ENCODE peak calls at places on chromosomes 13 and 19, in four cellular contexts. B is A549, X is GM12878, V is HepG2. N is an unnamed sample.

GRCh38 chr19:30145467-30145866 is 203.4 kb downstream of the URI1 start:
- DNase-seq in B (no peak), X (no peak), V (no peak), N (no peak)

GRCh38 chr13:109862627-109863026 is 76.2 kb upstream of the IRS2 start:
- DNase-seq in B (no peak), X (no peak), V (no peak), N (no peak)

GRCh38 chr13:36297600-36298338 is at the start of gene CCDC169:
- DNase-seq in B (peak; percentile 32), X (no peak), V (peak; percentile 5), N (peak; percentile 73)

GRCh38 chr13:31987535-31988170 is 43.9 kb upstream of the FRY start:
- DNase-seq in B (no peak), X (no peak), V (no peak), N (no peak)

GRCh38 chr13:114099191-114099590 is 33.2 kb downstream of the RASA3 start:
- DNase-seq in B (peak; percentile 68), X (no peak), V (peak; percentile 13), N (peak; percentile 91)

GRCh38 chr13:111395511-111396393 is 75.3 kb downstream of the TEX29 start:
- DNase-seq in B (no peak), X (no peak), V (no peak), N (no peak)

GRCh38 chr19:3404324-3405260 is 38.2 kb downstream of the NFIC start:
- DNase-seq in B (no peak), X (no peak), V (no peak), N (peak; percentile 66)

GRCh38 chr13:65856464-65856863 is 1373.7 kb downstream of the PCDH9 start:
- DNase-seq in B (no peak), X (no peak), V (no peak), N (no peak)

GRCh38 chr19:51571599-51571998 is 516 bp downstream of the ZNF175 start:
- DNase-seq in B (no peak), X (no peak), V (no peak), N (peak; percentile 20)

GRCh38 chr13:103178986-103179695 is 112.9 kb upstream of the SLC10A2 start:
- DNase-seq in B (no peak), X (peak; percentile 46), V (no peak), N (no peak)

GRCh38 chr13:99629641-99630040 is 128.4 kb downstream of the TM9SF2 start:
- DNase-seq in B (no peak), X (no peak), V (no peak), N (no peak)

GRCh38 chr19:2167896-2168618 is 4.3 kb downstream of the DOT1L start:
- DNase-seq in B (no peak), X (peak; percentile 87), V (peak; percentile 24), N (no peak)

GRCh38 chr19:54462072-54462712 is 1.4 kb downstream of the LENG9 start:
- DNase-seq in B (no peak), X (no peak), V (no peak), N (no peak)

GRCh38 chr19:39411832-39412099 is 703 bp upstream of the PLEKHG2 start:
- DNase-seq in B (peak; percentile 98), X (peak; percentile 89), V (peak; percentile 90), N (peak; percentile 80)

GRCh38 chr19:4732680-4733114 is 9.1 kb upstream of the DPP9 start:
- DNase-seq in B (peak; percentile 57), X (no peak), V (peak; percentile 63), N (peak; percentile 87)

GRCh38 chr13:113350065-113350937 is 13.6 kb downstream of the GRTP1 start:
- DNase-seq in B (no peak), X (no peak), V (peak; percentile 20), N (no peak)

GRCh38 chr19:41758846-41759245 is 3.5 kb downstream of the CEACAM6 start:
- DNase-seq in B (no peak), X (no peak), V (no peak), N (no peak)

GRCh38 chr13:102028846-102029245 is 373.0 kb downstream of the FGF14 start:
- DNase-seq in B (no peak), X (no peak), V (no peak), N (no peak)

GRCh38 chr19:19362075-19362474 is 41.4 kb downstream of the MAU2 start:
- DNase-seq in B (no peak), X (no peak), V (no peak), N (no peak)

GRCh38 chr19:53503126-53503525 is 34.8 kb upstream of the ZNF331 start:
- DNase-seq in B (no peak), X (no peak), V (no peak), N (no peak)

GRCh38 chr13:74452176-74452575 is 318.0 kb upstream of the KLF12 start:
- DNase-seq in B (no peak), X (no peak), V (no peak), N (no peak)

GRCh38 chr13:102591988-102592781 is 4.6 kb upstream of the TPP2 start:
- DNase-seq in B (peak; percentile 40), X (peak; percentile 40), V (peak; percentile 53), N (peak; percentile 69)

GRCh38 chr19:5186293-5187050 is 154.1 kb downstream of the PTPRS start:
- DNase-seq in B (no peak), X (no peak), V (no peak), N (no peak)

GRCh38 chr19:53871448-53871847 is 3.8 kb downstream of the MYADM start:
- DNase-seq in B (no peak), X (no peak), V (no peak), N (no peak)

GRCh38 chr19:40702337-40703012 is 12.0 kb upstream of the NUMBL start:
- DNase-seq in B (peak; percentile 82), X (no peak), V (peak; percentile 50), N (no peak)

GRCh38 chr13:98405690-98406344 is 171.1 kb downstream of the STK24 start:
- DNase-seq in B (no peak), X (no peak), V (peak; percentile 5), N (no peak)

GRCh38 chr13:109678459-109678858 is 107.9 kb downstream of the IRS2 start:
- DNase-seq in B (no peak), X (no peak), V (no peak), N (no peak)

GRCh38 chr19:49149652-49150105 is 5.5 kb downstream of the HRC start:
- DNase-seq in B (peak; percentile 82), X (no peak), V (peak; percentile 76), N (peak; percentile 84)

GRCh38 chr19:15330801-15331418 is 1.4 kb downstream of the BRD4 start:
- DNase-seq in B (peak; percentile 51), X (no peak), V (no peak), N (peak; percentile 42)

GRCh38 chr19:7926021-7926726 is at the start of gene CTXN1:
- DNase-seq in B (peak; percentile 40), X (no peak), V (no peak), N (peak; percentile 94)

GRCh38 chr13:100454876-100455275 is 133.7 kb downstream of the GGACT start:
- DNase-seq in B (no peak), X (no peak), V (no peak), N (no peak)

GRCh38 chr19:10550336-10550735 is 6.6 kb downstream of the ATG4D start:
- DNase-seq in B (no peak), X (no peak), V (no peak), N (no peak)

GRCh38 chr19:47507924-47508553 is 6.8 kb downstream of the NAPA start:
- DNase-seq in B (no peak), X (no peak), V (no peak), N (no peak)

GRCh38 chr19:47506459-47506858 is 8.4 kb downstream of the NAPA start:
- DNase-seq in B (no peak), X (no peak), V (no peak), N (no peak)

GRCh38 chr19:47505506-47505905 is 9.4 kb downstream of the NAPA start:
- DNase-seq in B (no peak), X (no peak), V (no peak), N (no peak)

GRCh38 chr19:47508721-47509120 is 6.1 kb downstream of the NAPA start:
- DNase-seq in B (no peak), X (no peak), V (no peak), N (no peak)

GRCh38 chr19:47507031-47507430 is 7.8 kb downstream of the NAPA start:
- DNase-seq in B (no peak), X (no peak), V (no peak), N (no peak)
- TF ChIP-seq PBX3 in B (no peak), X (no peak), V (no peak), N (no peak)

DNA sequence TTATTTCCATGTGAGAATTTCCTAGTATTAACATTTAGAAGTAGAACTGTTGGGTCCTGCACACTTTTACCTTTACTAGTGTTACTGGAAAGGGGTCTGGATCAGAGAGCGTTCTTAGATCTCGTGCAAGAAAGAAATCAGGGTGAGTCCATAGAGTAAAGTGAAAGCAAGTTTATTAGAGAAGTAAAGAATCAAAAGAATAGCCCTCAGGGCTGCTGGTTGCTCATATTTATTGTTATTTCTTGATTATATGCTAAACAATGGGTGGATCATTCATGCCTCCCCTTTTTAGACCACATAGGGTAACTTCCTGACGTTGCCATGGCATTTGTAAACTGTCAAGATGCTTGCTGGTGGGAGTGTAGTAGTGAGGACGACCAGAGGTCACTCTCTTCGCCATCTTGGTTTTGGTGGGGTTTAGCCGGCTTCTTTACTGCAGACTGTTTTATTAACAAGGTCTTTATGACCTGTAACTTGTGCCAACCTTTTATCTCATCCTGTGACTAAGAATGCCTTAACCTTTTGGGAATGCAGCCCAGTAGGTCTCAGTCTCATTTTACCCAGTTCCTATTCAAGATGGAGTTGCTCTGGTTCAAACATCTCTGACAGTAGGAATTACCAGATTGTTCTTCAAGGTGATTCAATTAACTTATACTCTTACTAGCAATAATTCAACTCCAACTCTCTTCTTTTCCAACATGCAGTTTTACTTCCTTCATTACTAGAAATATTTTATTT is 27.4 kb downstream of the NDFIP2 start:
- DNase-seq in B (no peak), X (no peak), V (no peak), N (no peak)
- TF ChIP-seq PBX3 in B (no peak), X (no peak), V (no peak), N (no peak)

DNA sequence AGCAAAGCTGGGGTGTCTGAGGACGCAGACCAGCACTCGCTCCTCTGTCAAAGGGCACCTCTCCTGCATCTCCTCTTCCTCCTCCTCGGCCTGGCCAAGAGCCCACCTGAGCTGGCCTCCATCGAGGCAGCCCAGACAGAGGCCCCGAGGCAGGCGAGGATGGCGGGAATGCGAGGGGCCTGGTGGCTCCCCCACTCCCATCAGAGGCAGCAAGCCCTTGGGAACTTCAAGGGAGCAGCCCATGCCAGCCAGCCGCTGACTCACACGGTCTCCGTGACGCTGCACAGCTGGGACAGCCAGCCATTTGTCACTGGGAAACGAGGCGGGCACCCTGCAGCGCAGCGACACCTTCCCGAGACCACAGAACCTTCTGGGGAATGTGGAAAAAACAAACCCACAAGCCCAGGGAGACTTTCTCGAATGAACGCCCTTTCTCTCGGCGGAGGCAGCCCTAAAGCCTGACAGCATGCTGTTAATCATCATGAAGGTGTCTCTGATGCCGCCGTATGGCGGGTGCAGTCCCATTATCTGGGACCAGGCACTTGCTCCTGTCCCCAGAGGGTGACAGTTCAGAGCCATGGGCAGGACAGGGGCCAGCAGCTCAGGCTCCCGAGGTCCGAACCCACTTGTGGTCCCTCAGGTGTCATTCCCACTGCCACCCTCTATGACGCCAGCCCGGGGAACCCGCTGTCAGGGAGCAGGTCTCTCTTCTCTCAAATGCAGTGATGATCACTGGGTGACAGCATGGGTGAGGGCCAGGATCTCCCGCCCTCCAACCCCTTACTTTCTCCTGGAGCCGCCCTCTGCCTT is 53.0 kb downstream of the PEPD start:
- DNase-seq in B (no peak), X (no peak), V (no peak), N (no peak)
- TF ChIP-seq PBX3 in B (no peak), X (no peak), V (no peak), N (no peak)

DNA sequence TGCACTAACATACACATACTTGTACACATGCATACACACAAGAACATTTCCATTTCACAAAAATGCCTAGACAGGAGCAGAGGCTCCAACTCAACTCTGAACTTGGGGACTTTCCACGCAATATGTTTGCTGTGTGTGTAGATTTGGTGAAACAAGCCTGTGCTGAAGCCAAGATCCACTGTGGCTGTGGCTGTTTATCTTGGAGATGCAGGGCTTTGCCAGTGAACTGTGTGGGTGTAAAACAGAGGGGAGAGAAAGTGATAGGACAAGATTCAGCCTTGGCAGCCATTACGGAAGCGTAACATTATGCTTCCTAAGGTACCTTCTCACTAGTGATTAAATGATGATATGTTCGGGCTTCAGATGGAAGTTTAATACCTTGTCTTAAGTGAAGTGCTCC is 73.2 kb upstream of the MBNL2 start:
- DNase-seq in B (no peak), X (no peak), V (no peak), N (no peak)
- TF ChIP-seq PBX3 in B (no peak), X (no peak), V (no peak), N (no peak)

N was measured in SK-N-SH.